ENCODE peak calls at places on chromosome 5, in four cellular contexts. B is A549, J is HepG2, Y is K562. I is an unnamed sample.

GRCh38 chr5:132419517-132420468 is 50.3 kb downstream of the SLC22A5 start:
- DNase-seq in B (peak; percentile 84), J (peak; percentile 54), Y (peak; percentile 87), I (no peak)

GRCh38 chr5:36242534-36243144 is 914 bp upstream of the NADK2 start:
- DNase-seq in B (peak; percentile 5), J (peak; percentile 19), Y (no peak), I (no peak)

GRCh38 chr5:96260009-96260408 is 173.0 kb downstream of the PCSK1 start:
- DNase-seq in B (no peak), J (no peak), Y (no peak), I (no peak)

GRCh38 chr5:130198927-130199326 is 294.7 kb downstream of the CHSY3 start:
- DNase-seq in B (peak; percentile 68), J (peak; percentile 28), Y (no peak), I (no peak)

GRCh38 chr5:33312631-33313030 is 128.1 kb upstream of the TARS1 start:
- DNase-seq in B (no peak), J (no peak), Y (no peak), I (no peak)

GRCh38 chr5:7801898-7802614 is 48.9 kb downstream of the CFAP90 start:
- DNase-seq in B (no peak), J (no peak), Y (no peak), I (no peak)

GRCh38 chr5:142053434-142054253 is 40.8 kb upstream of the GNPDA1 start:
- DNase-seq in B (peak; percentile 24), J (no peak), Y (no peak), I (no peak)

GRCh38 chr5:65290677-65291076 is 191.0 kb downstream of the ADAMTS6 start:
- DNase-seq in B (no peak), J (no peak), Y (no peak), I (no peak)

GRCh38 chr5:72465601-72466563 is 41.3 kb downstream of the ZNF366 start:
- DNase-seq in B (no peak), J (no peak), Y (no peak), I (no peak)

GRCh38 chr5:170278611-170279500 is 18.7 kb downstream of the LCP2 start:
- DNase-seq in B (no peak), J (no peak), Y (peak; percentile 61), I (no peak)
- TF ChIP-seq PHF8 in B (no peak), J (no peak), Y (no peak), I (no peak)

DNA sequence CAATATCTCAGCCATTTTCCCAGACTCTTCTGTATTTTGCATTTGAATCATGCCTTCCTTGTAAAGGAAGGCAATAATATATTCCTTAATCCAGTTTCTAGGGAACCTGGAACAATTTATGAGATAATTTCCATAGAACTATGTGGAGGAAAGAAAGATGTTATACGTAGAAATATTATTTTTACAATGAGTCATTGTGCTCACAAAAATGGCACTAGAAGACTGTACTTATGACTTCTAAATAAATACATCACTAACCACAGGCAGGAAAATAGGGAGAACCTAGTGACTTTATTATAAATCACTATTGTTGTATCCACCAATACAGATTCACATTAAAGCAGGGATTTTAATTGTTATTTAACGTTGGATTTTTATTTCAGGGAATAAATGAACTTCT is 87.6 kb downstream of the FBXO38 start:
- DNase-seq in B (no peak), J (no peak), Y (no peak), I (no peak)
- TF ChIP-seq PHF8 in B (no peak), J (no peak), Y (no peak), I (no peak)

DNA sequence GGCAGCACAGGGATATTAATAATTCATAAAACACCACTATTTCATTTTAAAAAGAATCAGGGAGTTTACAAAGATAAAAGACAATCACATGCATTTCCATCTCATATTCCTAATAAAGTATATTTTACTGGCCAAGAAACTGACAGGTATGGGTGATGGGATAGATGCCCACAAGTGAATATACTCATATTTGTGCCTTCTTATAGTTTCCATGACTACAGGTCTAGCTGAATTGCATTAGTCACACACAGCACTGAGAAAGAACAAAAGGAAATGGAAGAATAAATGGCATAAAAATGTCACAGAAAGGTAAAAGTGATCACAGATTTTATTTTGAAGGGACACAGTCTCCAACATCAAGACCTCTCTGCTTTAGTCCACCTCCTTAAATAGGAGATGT is 193.5 kb downstream of the PLK2 start:
- DNase-seq in B (peak; percentile 45), J (no peak), Y (no peak), I (no peak)
- TF ChIP-seq PHF8 in B (no peak), J (no peak), Y (no peak), I (no peak)

GRCh38 chr5:174624754-174625506 is 99.5 kb upstream of the MSX2 start:
- DNase-seq in B (no peak), J (no peak), Y (no peak), I (no peak)
- TF ChIP-seq PHF8 in B (no peak), J (no peak), Y (no peak), I (no peak)

GRCh38 chr5:177025139-177025538 is 2.6 kb downstream of the ZNF346 start:
- DNase-seq in B (no peak), J (no peak), Y (no peak), I (no peak)
- TF ChIP-seq PHF8 in B (no peak), J (no peak), Y (no peak), I (no peak)

DNA sequence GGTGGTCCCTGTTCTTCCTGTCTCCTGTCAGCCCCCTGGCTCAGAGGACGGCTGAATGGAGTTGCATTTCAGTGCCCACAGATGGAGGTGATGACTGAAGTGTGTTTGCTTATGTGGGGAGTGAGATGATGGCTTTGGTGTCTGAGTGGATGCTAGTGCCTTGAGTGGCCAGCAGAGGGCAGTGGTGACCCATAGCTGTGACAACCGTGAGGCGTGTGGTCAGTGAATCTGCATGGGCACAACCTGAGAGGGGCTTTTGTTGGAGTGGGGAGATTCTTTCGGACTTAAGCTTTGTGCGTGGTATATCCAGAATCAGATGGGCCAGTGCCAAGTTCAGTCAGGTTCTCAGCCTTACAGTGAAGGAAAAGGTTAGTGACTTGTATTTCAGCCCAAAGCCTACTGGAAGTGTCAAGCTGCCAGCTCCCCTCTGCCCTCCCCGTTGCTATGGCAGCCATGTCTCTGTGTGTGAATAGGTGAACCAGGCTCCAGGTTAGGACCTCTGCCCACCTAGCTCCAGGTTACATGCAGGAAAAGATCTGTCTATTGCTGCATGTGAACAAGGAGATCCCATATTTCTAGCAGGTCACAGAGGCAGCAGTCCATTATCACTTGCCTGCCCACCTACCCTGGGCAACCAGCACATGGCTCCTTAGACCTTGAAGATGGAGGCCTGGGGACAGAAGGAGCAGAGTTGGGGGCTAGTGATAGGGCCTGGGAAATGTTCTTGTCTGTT is 14.7 kb upstream of the CXXC5 start:
- DNase-seq in B (peak; percentile 79), J (peak; percentile 76), Y (peak; percentile 77), I (no peak)
- TF ChIP-seq PHF8 in B (no peak), J (no peak), Y (no peak), I (no peak)

GRCh38 chr5:158807-159447 is 32.4 kb upstream of the LRRC14B start:
- DNase-seq in B (no peak), J (no peak), Y (no peak), I (no peak)
- TF ChIP-seq PHF8 in B (no peak), J (no peak), Y (no peak), I (no peak)

GRCh38 chr5:145825751-145826180 is 9.4 kb downstream of the PRELID2 start:
- DNase-seq in B (peak; percentile 63), J (peak; percentile 61), Y (peak; percentile 41), I (no peak)
- TF ChIP-seq PHF8 in B (no peak), J (no peak), Y (no peak), I (no peak)